ENCODE peak calls at places on chromosomes 16 and 17, in nine cellular contexts. D, Y, R, A, H, F, P, L and U are unnamed samples.

GRCh38 chr17:70138309-70138865 is 30.9 kb upstream of the KCNJ2 start:
- DNase-seq in Y (no peak), A (no peak), R (no peak), F (no peak), H (no peak), D (peak), P (no peak), L (peak), U (no peak)

GRCh38 chr16:57191056-57191536 is 5.0 kb downstream of the RSPRY1 start:
- DNase-seq in P (no peak), L (peak), Y (no peak), R (no peak), D (no peak), A (no peak), F (no peak), H (no peak), U (no peak)

GRCh38 chr17:4310349-4311060 is 46.7 kb upstream of the ANKFY1 start:
- DNase-seq in D (no peak), L (no peak), H (peak), F (no peak), R (no peak), Y (no peak), P (no peak), A (peak), U (no peak)

GRCh38 chr16:88328313-88328660 is 54.5 kb upstream of the ZNF469 start:
- DNase-seq in H (no peak), D (no peak), R (no peak), P (no peak), A (no peak), L (no peak), Y (no peak), F (no peak), U (no peak)

GRCh38 chr17:66690166-66690565 is 144.8 kb upstream of the CACNG5 start:
- DNase-seq in A (no peak), Y (no peak), L (no peak), F (no peak), P (no peak), D (no peak), H (no peak), R (no peak), U (no peak)

GRCh38 chr17:33113281-33114010 is 121.8 kb downstream of the SPACA3 start:
- DNase-seq in Y (no peak), R (no peak), P (no peak), L (peak), D (no peak), A (no peak), F (no peak), H (no peak), U (peak)

GRCh38 chr16:88914750-88915368 is 48.4 kb upstream of the PABPN1L start:
- DNase-seq in L (peak), R (no peak), H (no peak), D (peak), P (no peak), A (no peak), Y (no peak), F (no peak), U (no peak)

GRCh38 chr17:29613371-29613837 is 9.3 kb downstream of the CORO6 start:
- DNase-seq in L (peak), P (peak), H (peak), A (peak), R (peak), F (no peak), D (no peak), Y (peak), U (peak)

GRCh38 chr17:70144260-70144846 is 25.0 kb upstream of the KCNJ2 start:
- DNase-seq in H (no peak), F (no peak), L (peak), R (no peak), P (no peak), D (no peak), Y (no peak), A (peak), U (peak)

GRCh38 chr16:2432286-2432685 is 3.0 kb downstream of the CCNF start:
- DNase-seq in H (no peak), Y (no peak), A (no peak), P (no peak), L (no peak), R (no peak), F (no peak), D (no peak), U (no peak)

GRCh38 chr17:31691251-31691905 is 167.7 kb downstream of the COPRS start:
- DNase-seq in R (no peak), P (no peak), Y (no peak), H (no peak), L (no peak), D (no peak), A (no peak), F (no peak), U (no peak)

GRCh38 chr16:70604407-70605283 is 41.7 kb upstream of the IL34 start:
- DNase-seq in A (peak), F (no peak), L (no peak), Y (no peak), D (no peak), H (peak), R (no peak), P (no peak), U (no peak)

GRCh38 chr16:87045462-87046216 is 271.6 kb downstream of the C16orf95 start:
- DNase-seq in H (no peak), F (no peak), R (no peak), P (no peak), Y (no peak), L (no peak), A (no peak), D (no peak), U (no peak)

GRCh38 chr17:16107165-16107770 is 107.6 kb downstream of the TTC19 start:
- DNase-seq in R (no peak), L (no peak), Y (no peak), H (no peak), P (no peak), F (no peak), D (no peak), A (no peak), U (no peak)

GRCh38 chr17:81097943-81098308 is 63.0 kb downstream of the BAIAP2 start:
- DNase-seq in R (peak), A (no peak), Y (no peak), L (peak), D (no peak), P (no peak), H (no peak), F (no peak), U (no peak)

GRCh38 chr17:70661342-70662222 is 492.2 kb downstream of the KCNJ2 start:
- DNase-seq in P (no peak), A (no peak), Y (no peak), H (no peak), L (peak), R (peak), F (peak), D (no peak), U (no peak)

GRCh38 chr17:35079547-35079946 is 16.0 kb upstream of the RFFL start:
- DNase-seq in R (no peak), P (no peak), L (no peak), H (no peak), D (no peak), Y (no peak), A (no peak), F (no peak), U (no peak)

GRCh38 chr17:82913304-82914043 is 73.7 kb upstream of the ZNF750 start:
- DNase-seq in F (no peak), H (no peak), L (no peak), P (no peak), D (no peak), R (no peak), A (no peak), Y (no peak), U (peak)

GRCh38 chr16:64808474-64808873 is 313.4 kb downstream of the CDH11 start:
- DNase-seq in Y (no peak), F (no peak), L (no peak), A (no peak), P (no peak), R (no peak), H (no peak), D (no peak), U (no peak)

GRCh38 chr16:11016524-11016988 is 72.2 kb downstream of the CLEC16A start:
- DNase-seq in F (no peak), P (no peak), R (peak), L (peak), Y (no peak), H (no peak), A (no peak), D (no peak), U (no peak)

GRCh38 chr17:44828919-44829557 is 1.0 kb downstream of the GJC1 start:
- DNase-seq in L (peak), P (no peak), A (no peak), R (peak), Y (no peak), D (no peak), F (no peak), H (no peak), U (no peak)

GRCh38 chr17:77884967-77885641 is 73.4 kb upstream of the TNRC6C start:
- DNase-seq in L (no peak), F (peak), P (no peak), D (no peak), A (no peak), Y (no peak), R (no peak), H (no peak), U (no peak)

GRCh38 chr16:48963306-48963705 is 318.3 kb downstream of the CBLN1 start:
- DNase-seq in Y (no peak), L (peak), A (no peak), P (no peak), D (no peak), R (no peak), F (no peak), H (no peak), U (no peak)

GRCh38 chr16:71460246-71460645 is 1.8 kb downstream of the ZNF23 start:
- DNase-seq in F (no peak), A (no peak), Y (no peak), R (no peak), P (no peak), H (no peak), D (peak), L (peak), U (no peak)

GRCh38 chr16:89378947-89379771 is 111.2 kb downstream of the ANKRD11 start:
- DNase-seq in F (no peak), D (no peak), P (no peak), L (no peak), A (no peak), R (no peak), Y (no peak), H (no peak), U (no peak)

GRCh38 chr16:65059421-65059980 is 62.4 kb downstream of the CDH11 start:
- DNase-seq in L (no peak), P (no peak), Y (no peak), R (no peak), F (no peak), D (no peak), A (peak), H (peak), U (no peak)

GRCh38 chr16:32116080-32116479 is 137.0 kb upstream of the TP53TG3D start:
- DNase-seq in F (no peak), A (no peak), R (no peak), P (peak), Y (no peak), D (no peak), H (no peak), L (no peak), U (no peak)

GRCh38 chr16:89318871-89319627 is 101.5 kb downstream of the ZNF778 start:
- DNase-seq in L (no peak), A (no peak), H (no peak), F (no peak), P (no peak), R (no peak), Y (no peak), D (no peak), U (no peak)

GRCh38 chr17:63833026-63833740 is 5.7 kb upstream of the FTSJ3 start:
- DNase-seq in D (no peak), A (no peak), P (no peak), F (no peak), L (no peak), R (no peak), H (no peak), Y (no peak), U (no peak)

GRCh38 chr16:47848481-47849109 is 307.2 kb downstream of the ABCC12 start:
- DNase-seq in P (no peak), R (no peak), F (no peak), L (peak), A (peak), D (peak), H (peak), Y (no peak), U (no peak)

GRCh38 chr16:10878644-10879498 is 1.9 kb downstream of the CIITA start:
- DNase-seq in H (peak), A (no peak), P (peak), F (no peak), L (peak), D (no peak), R (peak), Y (no peak), U (peak)

GRCh38 chr17:41478240-41478639 is 2.7 kb downstream of the KRT35 start:
- DNase-seq in A (no peak), L (no peak), H (no peak), P (no peak), D (no peak), F (no peak), R (no peak), Y (no peak), U (no peak)

GRCh38 chr17:40069751-40070643 is 7.2 kb downstream of the THRA start:
- DNase-seq in R (peak), L (no peak), F (no peak), D (no peak), P (peak), Y (no peak), H (no peak), A (no peak), U (peak)